ENCODE peak calls at places on chromosomes 16 and 17, in four cellular contexts. O is ACHN; G is upper lobe of right lung; P is CD4-positive, alpha-beta memory T cell. K is an unnamed sample.
A peak's percentile ranks its signal among the peaks of the same experiment; 100 is the strongest.

GRCh38 chr16:68736561-68736960 is 531 bp upstream of the CDH1 start:
- DNase-seq in G (no peak), P (no peak), O (no peak), K (no peak)

GRCh38 chr17:29089601-29090044 is 46.7 kb downstream of the PIPOX start:
- DNase-seq in P (no peak), G (no peak), O (no peak), K (no peak)

GRCh38 chr16:58119509-58119845 is 9.7 kb downstream of the CFAP20 start:
- DNase-seq in P (no peak), G (no peak), O (no peak), K (no peak)

GRCh38 chr17:17062866-17063265 is 20.6 kb downstream of the MPRIP start:
- DNase-seq in G (peak; percentile 80), P (no peak), O (no peak), K (no peak)

GRCh38 chr17:2090210-2090641 is 35.3 kb downstream of the HIC1 start:
- DNase-seq in G (no peak), O (no peak), P (no peak), K (no peak)

GRCh38 chr17:62913971-62914370 is 52.1 kb upstream of the TANC2 start:
- DNase-seq in O (no peak), P (no peak), G (no peak), K (no peak)

GRCh38 chr17:39104046-39104445 is 47.4 kb downstream of the PLXDC1 start:
- DNase-seq in O (no peak), G (no peak), P (no peak), K (no peak)

GRCh38 chr16:85554791-85555548 is 58.2 kb upstream of the GSE1 start:
- DNase-seq in P (peak; percentile 68), O (peak; percentile 66), G (peak; percentile 82), K (peak; percentile 71)

GRCh38 chr16:28063047-28063521 is 430 bp downstream of the GSG1L start:
- DNase-seq in P (no peak), G (no peak), O (peak; percentile 23), K (peak; percentile 9)

GRCh38 chr16:13316008-13316407 is 414.6 kb downstream of the SHISA9 start:
- DNase-seq in O (peak; percentile 13), P (no peak), G (no peak), K (no peak)

GRCh38 chr16:51994597-51994996 is 552.3 kb downstream of the TOX3 start:
- DNase-seq in O (peak; percentile 87), P (no peak), G (peak; percentile 77), K (peak; percentile 99)

GRCh38 chr16:1043831-1044514 is 28.6 kb upstream of the SSTR5 start:
- DNase-seq in O (no peak), P (no peak), G (no peak), K (no peak)